ENCODE peak calls at places on chromosomes 2 and 18, in seven cellular contexts. One of them, this sample, is unnamed. For H3K4me1, the result is how much of the 10 kb centered on the place peaks cover.

GRCh38 chr2:210315015-210315807 is at the start of gene MYL1:
- DNase-seq in HCT116: no peak
- DNase-seq in neural progenitor cell: no peak
- DNase-seq in SK-N-SH: no peak
- DNase-seq in GM23338: no peak
- DNase-seq in MM.1S: no peak
- DNase-seq in PC-3: no peak
- DNase-seq in this sample: no peak

GRCh38 chr18:59021500-59021899 is 118.2 kb upstream of the SEC11C start:
- DNase-seq in HCT116: no peak
- DNase-seq in neural progenitor cell: no peak
- DNase-seq in SK-N-SH: peak
- DNase-seq in GM23338: no peak
- DNase-seq in MM.1S: no peak
- DNase-seq in PC-3: no peak
- DNase-seq in this sample: no peak

GRCh38 chr18:47978603-47979002 is 48.1 kb upstream of the SMAD2 start:
- DNase-seq in HCT116: no peak
- DNase-seq in neural progenitor cell: peak
- DNase-seq in SK-N-SH: no peak
- DNase-seq in GM23338: no peak
- DNase-seq in MM.1S: no peak
- DNase-seq in PC-3: no peak
- DNase-seq in this sample: no peak

GRCh38 chr18:47931707-47932103 is 1.2 kb upstream of the SMAD2 start:
- DNase-seq in HCT116: no peak
- DNase-seq in neural progenitor cell: peak
- DNase-seq in SK-N-SH: peak
- DNase-seq in GM23338: peak
- DNase-seq in MM.1S: peak
- DNase-seq in PC-3: no peak
- DNase-seq in this sample: peak

GRCh38 chr2:20126040-20126439 is 74.6 kb upstream of the LAPTM4A start:
- DNase-seq in HCT116: no peak
- DNase-seq in neural progenitor cell: no peak
- DNase-seq in SK-N-SH: no peak
- DNase-seq in GM23338: no peak
- DNase-seq in MM.1S: no peak
- DNase-seq in PC-3: no peak
- DNase-seq in this sample: no peak

GRCh38 chr2:152537252-152537651 is 180.0 kb downstream of the PRPF40A start:
- DNase-seq in HCT116: no peak
- DNase-seq in neural progenitor cell: no peak
- DNase-seq in SK-N-SH: peak
- DNase-seq in GM23338: no peak
- DNase-seq in MM.1S: no peak
- DNase-seq in PC-3: no peak
- DNase-seq in this sample: no peak

GRCh38 chr2:237306083-237306786 is 107.7 kb downstream of the COL6A3 start:
- DNase-seq in HCT116: no peak
- DNase-seq in neural progenitor cell: no peak
- DNase-seq in SK-N-SH: no peak
- DNase-seq in GM23338: no peak
- DNase-seq in MM.1S: no peak
- DNase-seq in PC-3: no peak
- DNase-seq in this sample: no peak

GRCh38 chr2:67997528-67998267 is 65.1 kb downstream of the C1D start:
- DNase-seq in HCT116: no peak
- DNase-seq in neural progenitor cell: no peak
- DNase-seq in SK-N-SH: no peak
- DNase-seq in GM23338: no peak
- DNase-seq in MM.1S: no peak
- DNase-seq in PC-3: peak
- DNase-seq in this sample: no peak

GRCh38 chr2:1750935-1751767 is 6.8 kb upstream of the PXDN start:
- DNase-seq in HCT116: peak
- DNase-seq in neural progenitor cell: peak
- DNase-seq in SK-N-SH: peak
- DNase-seq in GM23338: peak
- DNase-seq in MM.1S: peak
- DNase-seq in PC-3: peak
- DNase-seq in this sample: peak

GRCh38 chr2:29920130-29920577 is 1.2 kb downstream of the ALK start:
- DNase-seq in HCT116: no peak
- DNase-seq in neural progenitor cell: peak
- DNase-seq in SK-N-SH: no peak
- DNase-seq in GM23338: peak
- DNase-seq in MM.1S: peak
- DNase-seq in PC-3: peak
- DNase-seq in this sample: no peak

GRCh38 chr18:79599503-79599931 is 80.1 kb upstream of the CTDP1 start:
- DNase-seq in HCT116: no peak
- DNase-seq in neural progenitor cell: no peak
- DNase-seq in SK-N-SH: no peak
- DNase-seq in GM23338: no peak
- DNase-seq in MM.1S: no peak
- DNase-seq in PC-3: peak
- DNase-seq in this sample: no peak

GRCh38 chr2:203631068-203631757 is 75.2 kb upstream of the CD28 start:
- DNase-seq in HCT116: no peak
- DNase-seq in neural progenitor cell: no peak
- DNase-seq in SK-N-SH: no peak
- DNase-seq in GM23338: no peak
- DNase-seq in MM.1S: no peak
- DNase-seq in PC-3: peak
- DNase-seq in this sample: no peak
- TF ChIP-seq EZH2phosphoT487 in HCT116: no peak
- TF ChIP-seq EZH2phosphoT487 in neural progenitor cell: no peak
- TF ChIP-seq EZH2phosphoT487 in SK-N-SH: no peak
- TF ChIP-seq EZH2phosphoT487 in GM23338: no peak
- TF ChIP-seq EZH2phosphoT487 in MM.1S: no peak
- TF ChIP-seq EZH2phosphoT487 in PC-3: no peak
- TF ChIP-seq EZH2phosphoT487 in this sample: no peak

GRCh38 chr2:10328667-10329583 is 26.2 kb downstream of the HPCAL1 start:
- DNase-seq in HCT116: no peak
- DNase-seq in neural progenitor cell: no peak
- DNase-seq in SK-N-SH: no peak
- DNase-seq in GM23338: no peak
- DNase-seq in MM.1S: no peak
- DNase-seq in PC-3: no peak
- DNase-seq in this sample: peak

GRCh38 chr2:10329880-10330699 is 27.4 kb downstream of the HPCAL1 start:
- DNase-seq in HCT116: no peak
- DNase-seq in neural progenitor cell: no peak
- DNase-seq in SK-N-SH: no peak
- DNase-seq in GM23338: peak
- DNase-seq in MM.1S: no peak
- DNase-seq in PC-3: peak
- DNase-seq in this sample: peak

GRCh38 chr2:10330700-10331032 is 28.0 kb downstream of the HPCAL1 start:
- DNase-seq in HCT116: no peak
- DNase-seq in neural progenitor cell: no peak
- DNase-seq in SK-N-SH: no peak
- DNase-seq in GM23338: no peak
- DNase-seq in MM.1S: no peak
- DNase-seq in PC-3: no peak
- DNase-seq in this sample: no peak

GRCh38 chr2:10327896-10328666 is 25.4 kb downstream of the HPCAL1 start:
- DNase-seq in HCT116: no peak
- DNase-seq in neural progenitor cell: no peak
- DNase-seq in SK-N-SH: no peak
- DNase-seq in GM23338: no peak
- DNase-seq in MM.1S: no peak
- DNase-seq in PC-3: peak
- DNase-seq in this sample: peak

GRCh38 chr2:10329584-10329879 is 26.8 kb downstream of the HPCAL1 start:
- DNase-seq in HCT116: no peak
- DNase-seq in neural progenitor cell: no peak
- DNase-seq in SK-N-SH: no peak
- DNase-seq in GM23338: no peak
- DNase-seq in MM.1S: no peak
- DNase-seq in PC-3: no peak
- DNase-seq in this sample: peak
- H3K4me1 ChIP-seq in HCT116: under half
- H3K4me1 ChIP-seq in neural progenitor cell: under half
- H3K4me1 ChIP-seq in SK-N-SH: half or more
- H3K4me1 ChIP-seq in GM23338: under half
- H3K4me1 ChIP-seq in MM.1S: under half
- H3K4me1 ChIP-seq in PC-3: under half
- H3K4me1 ChIP-seq in this sample: half or more

DNA sequence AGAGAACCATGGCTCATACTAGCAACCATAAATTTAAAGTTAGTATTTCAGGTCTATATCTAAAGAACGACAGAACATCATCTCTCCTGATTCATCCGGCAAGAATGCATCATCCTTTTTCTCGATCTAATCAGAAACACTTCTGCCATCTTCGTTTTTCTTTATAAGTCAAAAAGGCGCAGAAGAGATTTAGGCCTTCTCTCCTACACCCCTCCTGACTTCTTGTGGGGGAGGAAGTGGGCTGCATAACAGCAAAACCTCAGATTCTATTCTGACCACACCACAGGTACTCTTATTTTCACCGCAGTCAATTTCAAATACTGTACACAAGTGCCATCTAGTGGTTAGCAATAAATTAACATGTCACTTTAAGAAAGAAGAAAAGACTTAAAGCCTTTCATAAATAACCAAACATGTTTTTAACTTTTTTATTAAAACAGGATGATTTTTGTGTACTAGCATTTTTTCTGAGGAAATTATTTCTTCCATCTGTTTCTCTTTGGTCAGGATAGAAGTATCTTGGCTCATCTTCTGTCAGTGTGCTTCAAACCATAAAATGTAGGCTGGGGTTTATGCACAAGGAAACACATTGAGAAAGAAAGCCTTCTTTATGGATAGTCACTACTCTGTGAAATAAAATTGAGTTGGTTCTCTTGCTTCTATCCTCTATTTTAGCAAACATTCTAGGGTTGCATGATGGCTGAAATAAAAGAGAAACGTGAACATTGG is 48.3 kb upstream of the PIK3C3 start:
- DNase-seq in HCT116: peak
- DNase-seq in neural progenitor cell: peak
- DNase-seq in SK-N-SH: peak
- DNase-seq in GM23338: peak
- DNase-seq in MM.1S: peak
- DNase-seq in PC-3: peak
- DNase-seq in this sample: peak
- TF ChIP-seq CTCF in HCT116: peak
- TF ChIP-seq CTCF in neural progenitor cell: peak
- TF ChIP-seq CTCF in SK-N-SH: peak
- TF ChIP-seq CTCF in GM23338: peak
- TF ChIP-seq CTCF in MM.1S: peak
- TF ChIP-seq CTCF in PC-3: peak
- TF ChIP-seq CTCF in this sample: peak

GRCh38 chr2:220684099-220684498 is 888.0 kb downstream of the EPHA4 start:
- DNase-seq in HCT116: no peak
- DNase-seq in neural progenitor cell: no peak
- DNase-seq in SK-N-SH: no peak
- DNase-seq in GM23338: no peak
- DNase-seq in MM.1S: no peak
- DNase-seq in PC-3: no peak
- DNase-seq in this sample: no peak

GRCh38 chr2:220682616-220683015 is 889.5 kb downstream of the EPHA4 start:
- DNase-seq in HCT116: no peak
- DNase-seq in neural progenitor cell: no peak
- DNase-seq in SK-N-SH: no peak
- DNase-seq in GM23338: no peak
- DNase-seq in MM.1S: no peak
- DNase-seq in PC-3: peak
- DNase-seq in this sample: no peak

DNA sequence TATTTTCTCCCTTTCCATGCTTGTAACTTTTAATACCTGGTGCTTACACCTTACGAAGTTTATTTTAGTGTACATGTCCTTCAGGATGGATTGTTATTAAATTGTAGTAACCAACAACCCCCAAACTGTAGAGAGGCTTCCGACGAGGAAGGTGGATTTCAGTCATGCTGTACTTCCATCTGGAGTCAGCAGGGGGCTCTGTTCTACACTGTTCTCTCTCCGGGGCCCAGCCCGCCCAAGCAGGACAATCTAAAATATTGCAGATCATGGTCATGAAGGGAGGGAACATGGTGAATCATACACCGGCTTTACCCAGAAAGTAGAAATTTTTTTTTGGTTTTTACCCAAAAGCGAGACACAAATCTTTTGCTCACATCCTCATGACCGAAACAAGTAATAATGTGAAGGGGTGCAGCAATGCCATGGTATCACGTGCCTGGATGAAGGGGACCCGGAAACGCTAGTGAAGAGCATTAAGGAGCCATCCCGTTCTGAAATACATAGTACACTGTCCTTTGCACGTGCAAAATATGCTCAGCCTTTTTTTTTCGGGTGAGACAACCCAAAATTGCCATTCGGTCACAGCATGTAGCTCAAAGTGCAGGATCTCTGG is 884.8 kb downstream of the EPHA4 start:
- DNase-seq in HCT116: peak
- DNase-seq in neural progenitor cell: peak
- DNase-seq in SK-N-SH: peak
- DNase-seq in GM23338: peak
- DNase-seq in MM.1S: peak
- DNase-seq in PC-3: peak
- DNase-seq in this sample: peak
- TF ChIP-seq EZH2phosphoT487 in HCT116: no peak
- TF ChIP-seq EZH2phosphoT487 in neural progenitor cell: no peak
- TF ChIP-seq EZH2phosphoT487 in SK-N-SH: no peak
- TF ChIP-seq EZH2phosphoT487 in GM23338: no peak
- TF ChIP-seq EZH2phosphoT487 in MM.1S: no peak
- TF ChIP-seq EZH2phosphoT487 in PC-3: no peak
- TF ChIP-seq EZH2phosphoT487 in this sample: no peak

GRCh38 chr2:45836316-45836715 is 184.8 kb downstream of the PRKCE start:
- DNase-seq in HCT116: no peak
- DNase-seq in neural progenitor cell: peak
- DNase-seq in SK-N-SH: no peak
- DNase-seq in GM23338: peak
- DNase-seq in MM.1S: peak
- DNase-seq in PC-3: no peak
- DNase-seq in this sample: peak
- H3K4me1 ChIP-seq in HCT116: under half
- H3K4me1 ChIP-seq in neural progenitor cell: under half
- H3K4me1 ChIP-seq in SK-N-SH: under half
- H3K4me1 ChIP-seq in GM23338: under half
- H3K4me1 ChIP-seq in MM.1S: half or more
- H3K4me1 ChIP-seq in PC-3: under half
- H3K4me1 ChIP-seq in this sample: half or more

This sample was measured in OCI-LY7.